ENCODE peak calls at places on chromosomes 12 and 14, in four cellular contexts. Q is H9, H is ovary, Z is GM06990. J is an unnamed sample.

GRCh38 chr14:85479306-85479705 is 50.6 kb upstream of the FLRT2 start:
- DNase-seq in H (no peak), Z (no peak), Q (no peak), J (no peak)

GRCh38 chr12:26109343-26109841 is 15.4 kb downstream of the BHLHE41 start:
- DNase-seq in H (no peak), Q (no peak), Z (no peak), J (no peak)

GRCh38 chr12:42282301-42282700 is 43.6 kb downstream of the ZCRB1 start:
- DNase-seq in Q (no peak), H (no peak), Z (no peak), J (no peak)

GRCh38 chr14:91417134-91417982 is at the start of gene CCDC88C:
- DNase-seq in Q (peak), H (no peak), Z (peak), J (peak)

GRCh38 chr14:91406982-91407381 is 10.6 kb downstream of the CCDC88C start:
- DNase-seq in Q (no peak), H (no peak), Z (no peak), J (no peak)

GRCh38 chr14:71533396-71533795 is 398.8 kb upstream of the RGS6 start:
- DNase-seq in H (no peak), Z (no peak), Q (no peak), J (no peak)

GRCh38 chr12:30110970-30111586 is 327.3 kb upstream of the TMTC1 start:
- DNase-seq in Q (no peak), Z (no peak), H (no peak), J (no peak)

GRCh38 chr12:112843272-112843671 is 51.7 kb downstream of the RPH3A start:
- DNase-seq in Q (no peak), Z (no peak), H (no peak), J (no peak)

GRCh38 chr12:58395056-58395455 is 453.7 kb downstream of the ATP23 start:
- DNase-seq in Z (no peak), H (no peak), Q (no peak), J (no peak)

GRCh38 chr12:59372971-59373370 is 222.9 kb upstream of the SLC16A7 start:
- DNase-seq in Q (peak), H (no peak), Z (no peak), J (no peak)

GRCh38 chr12:124665516-124665915 is 98.1 kb upstream of the NCOR2 start:
- DNase-seq in Z (no peak), H (no peak), Q (no peak), J (no peak)

GRCh38 chr12:120119395-120119973 is 2.9 kb upstream of the RAB35 start:
- DNase-seq in Z (peak), H (no peak), Q (no peak), J (no peak)

GRCh38 chr12:5945071-5946008 is at the start of gene ANO2:
- DNase-seq in Z (no peak), H (no peak), Q (peak), J (no peak)

GRCh38 chr14:96754162-96754844 is 42.9 kb upstream of the VRK1 start:
- DNase-seq in H (no peak), Q (no peak), Z (no peak), J (no peak)

GRCh38 chr12:111412007-111412829 is 6.5 kb downstream of the SH2B3 start:
- DNase-seq in Q (peak), H (no peak), Z (no peak), J (no peak)

GRCh38 chr14:72164420-72165150 is 232.4 kb downstream of the RGS6 start:
- DNase-seq in H (no peak), Z (peak), Q (no peak), J (no peak)

GRCh38 chr12:89225808-89226368 is 126.4 kb downstream of the DUSP6 start:
- DNase-seq in H (no peak), Q (peak), Z (peak), J (no peak)

GRCh38 chr12:2053675-2054070 is 886 bp downstream of the CACNA1C start:
- DNase-seq in Q (no peak), Z (no peak), H (peak), J (no peak)

GRCh38 chr12:83015390-83016225 is 328.9 kb downstream of the TMTC2 start:
- DNase-seq in H (peak), Q (no peak), Z (no peak), J (no peak)

GRCh38 chr14:103770902-103771301 is 55.3 kb downstream of the ZFYVE21 start:
- DNase-seq in Q (no peak), H (no peak), Z (no peak), J (no peak)
- TF ChIP-seq CTCF in Q (peak), H (no peak), Z (no peak), J (no peak)

DNA sequence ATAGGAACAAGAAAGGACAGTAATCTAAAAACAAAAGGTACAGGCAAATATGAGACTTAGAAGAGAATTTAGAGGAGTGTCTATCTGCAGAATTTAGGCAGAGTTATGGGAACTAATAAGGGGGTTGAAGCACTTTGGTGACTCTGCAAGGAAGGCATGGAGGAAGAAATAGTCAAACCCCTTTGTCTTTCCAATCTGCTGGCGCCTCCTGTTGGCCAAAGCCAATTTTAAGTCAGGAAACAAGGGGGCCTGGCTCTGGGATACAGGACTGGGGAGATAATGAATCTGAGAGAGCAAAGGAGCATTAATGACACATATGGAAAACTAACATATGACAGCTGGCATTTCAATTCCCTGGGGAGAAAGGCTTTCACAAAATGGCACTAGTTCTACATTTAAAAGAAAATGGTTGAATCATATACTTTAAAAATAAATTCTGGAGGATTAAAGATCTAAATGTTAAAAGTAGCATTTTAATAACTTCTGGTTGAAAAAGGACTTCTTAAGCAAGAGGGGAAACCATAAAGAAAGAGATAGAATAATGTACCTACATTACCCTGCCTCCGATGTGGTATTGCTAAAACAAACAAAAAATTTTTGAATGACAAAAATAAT is 48.5 kb upstream of the CSRP2 start:
- DNase-seq in Q (peak), Z (no peak), H (no peak), J (no peak)
- TF ChIP-seq CTCF in Q (peak), Z (peak), H (no peak), J (no peak)

DNA sequence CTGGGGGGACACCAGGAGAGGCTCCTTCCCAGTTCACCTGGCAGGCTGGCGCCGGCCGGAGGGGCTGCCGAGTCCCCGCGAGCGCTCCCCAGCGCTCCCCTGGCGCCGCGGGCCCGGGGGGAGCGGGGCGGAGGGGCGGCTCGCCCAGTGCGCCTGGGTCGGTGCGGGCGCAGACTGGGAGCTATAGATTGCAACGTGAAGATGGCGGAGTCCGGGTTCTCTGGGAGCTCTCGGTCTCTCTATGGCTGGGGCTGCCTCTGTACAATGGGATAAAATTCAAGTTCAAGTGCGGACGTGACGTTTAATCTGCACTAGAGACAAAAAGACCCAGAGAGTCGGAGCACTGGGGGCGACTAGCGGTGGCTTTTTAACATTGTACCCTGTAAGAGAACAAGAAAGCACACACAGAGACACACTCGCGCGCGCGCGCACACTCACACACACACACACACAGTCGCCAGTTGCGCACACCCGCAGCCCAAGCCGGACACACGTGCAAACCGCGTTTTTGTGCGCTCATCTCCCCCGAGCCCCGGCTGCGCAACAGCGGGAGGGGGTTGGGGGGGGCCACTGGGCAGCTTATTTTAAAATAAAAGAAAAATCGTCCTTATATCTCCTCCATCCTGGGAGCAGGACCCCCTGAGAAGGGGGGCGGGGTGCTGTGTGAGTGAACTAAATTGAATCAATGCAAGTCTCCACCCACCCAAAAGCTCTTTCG is at the start of gene BCL11B:
- DNase-seq in Z (peak), H (peak), Q (peak), J (no peak)
- TF ChIP-seq CTCF in Z (peak), H (no peak), Q (peak), J (no peak)

GRCh38 chr14:100884456-100884855 is 19.1 kb downstream of the RTL1 start:
- DNase-seq in H (no peak), Z (no peak), Q (no peak), J (no peak)

GRCh38 chr14:100882991-100883788 is 20.3 kb downstream of the RTL1 start:
- DNase-seq in H (no peak), Z (no peak), Q (no peak), J (no peak)

GRCh38 chr14:100887728-100888335 is 15.7 kb downstream of the RTL1 start:
- DNase-seq in Z (no peak), Q (no peak), H (no peak), J (peak)

GRCh38 chr14:100883789-100884101 is 19.8 kb downstream of the RTL1 start:
- DNase-seq in Q (no peak), Z (no peak), H (no peak), J (no peak)

GRCh38 chr14:100885196-100886030 is 18.1 kb downstream of the RTL1 start:
- DNase-seq in Z (no peak), H (no peak), Q (no peak), J (no peak)
- TF ChIP-seq CTCF in Z (no peak), H (no peak), Q (no peak), J (no peak)

DNA sequence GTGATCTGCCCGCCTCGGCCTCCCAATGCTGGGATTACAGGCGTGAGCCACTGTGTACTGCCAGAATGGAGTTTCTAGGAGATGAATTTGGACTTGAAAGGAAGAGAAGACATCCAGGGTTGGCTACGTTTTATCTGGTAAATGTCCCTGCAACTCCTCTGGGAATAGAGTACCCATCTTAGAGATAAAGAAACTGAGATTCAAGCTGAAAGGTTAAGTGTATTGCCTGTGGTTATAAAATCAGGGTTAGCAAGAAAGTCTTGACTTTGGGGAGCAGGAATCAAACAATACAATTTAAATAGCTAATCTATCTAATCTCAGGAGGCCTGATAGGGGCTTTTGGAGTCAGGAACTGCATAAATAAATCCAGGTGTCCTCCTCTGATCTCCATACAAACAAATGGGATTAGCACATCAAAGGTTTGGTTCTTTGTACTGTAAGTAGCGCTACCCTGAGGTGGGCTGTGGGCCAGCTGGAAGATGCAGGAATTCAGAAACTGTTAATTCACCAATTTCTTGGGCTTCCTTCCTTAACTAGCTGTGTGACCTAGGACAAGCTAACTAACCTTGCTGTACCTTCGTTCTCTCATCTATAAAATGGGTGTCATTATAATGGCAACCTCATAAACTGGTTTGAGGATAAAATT is 45.1 kb downstream of the TBX3 start:
- DNase-seq in H (no peak), Q (peak), Z (no peak), J (no peak)
- TF ChIP-seq CTCF in H (no peak), Q (no peak), Z (no peak), J (no peak)